ENCODE peak calls at places on chromosomes 1 and 21, in six cellular contexts. One of them, this sample, is unnamed.

GRCh38 chr1:22963044-22963677 is 9.5 kb downstream of the LACTBL1 start:
- DNase-seq in breast epithelium: peak
- DNase-seq in left lung: no peak
- DNase-seq in body of pancreas: no peak
- DNase-seq in CD4-positive, CD25-positive, alpha-beta regulatory T cell: no peak
- DNase-seq in uterus: no peak
- DNase-seq in this sample: no peak

GRCh38 chr1:20279507-20279906 is 11.2 kb upstream of the VWA5B1 start:
- DNase-seq in left lung: no peak
- DNase-seq in breast epithelium: no peak
- DNase-seq in uterus: no peak
- DNase-seq in CD4-positive, CD25-positive, alpha-beta regulatory T cell: no peak
- DNase-seq in body of pancreas: no peak
- DNase-seq in this sample: no peak

GRCh38 chr1:38839363-38839762 is 20.2 kb downstream of the RRAGC start:
- DNase-seq in CD4-positive, CD25-positive, alpha-beta regulatory T cell: no peak
- DNase-seq in body of pancreas: no peak
- DNase-seq in breast epithelium: no peak
- DNase-seq in left lung: no peak
- DNase-seq in uterus: no peak
- DNase-seq in this sample: no peak

GRCh38 chr1:204359474-204360255 is at the start of gene PLEKHA6:
- DNase-seq in left lung: no peak
- DNase-seq in CD4-positive, CD25-positive, alpha-beta regulatory T cell: no peak
- DNase-seq in uterus: no peak
- DNase-seq in body of pancreas: no peak
- DNase-seq in breast epithelium: no peak
- DNase-seq in this sample: no peak

GRCh38 chr1:118154220-118154619 is 30.8 kb downstream of the SPAG17 start:
- DNase-seq in body of pancreas: no peak
- DNase-seq in left lung: no peak
- DNase-seq in CD4-positive, CD25-positive, alpha-beta regulatory T cell: no peak
- DNase-seq in breast epithelium: no peak
- DNase-seq in uterus: no peak
- DNase-seq in this sample: no peak

GRCh38 chr1:52288286-52288685 is 77.7 kb downstream of the CC2D1B start:
- DNase-seq in CD4-positive, CD25-positive, alpha-beta regulatory T cell: no peak
- DNase-seq in body of pancreas: no peak
- DNase-seq in breast epithelium: no peak
- DNase-seq in uterus: no peak
- DNase-seq in left lung: no peak
- DNase-seq in this sample: no peak

GRCh38 chr1:149978547-149979023 is 31.9 kb downstream of the OTUD7B start:
- DNase-seq in left lung: no peak
- DNase-seq in CD4-positive, CD25-positive, alpha-beta regulatory T cell: no peak
- DNase-seq in breast epithelium: no peak
- DNase-seq in uterus: no peak
- DNase-seq in body of pancreas: peak
- DNase-seq in this sample: no peak

GRCh38 chr21:16742116-16742515 is 770.7 kb upstream of the CXADR start:
- DNase-seq in body of pancreas: peak
- DNase-seq in CD4-positive, CD25-positive, alpha-beta regulatory T cell: no peak
- DNase-seq in uterus: peak
- DNase-seq in breast epithelium: no peak
- DNase-seq in left lung: peak
- DNase-seq in this sample: no peak

GRCh38 chr1:155678027-155678426 is 10.5 kb downstream of the YY1AP1 start:
- DNase-seq in uterus: no peak
- DNase-seq in body of pancreas: no peak
- DNase-seq in breast epithelium: no peak
- DNase-seq in CD4-positive, CD25-positive, alpha-beta regulatory T cell: no peak
- DNase-seq in left lung: no peak
- DNase-seq in this sample: no peak

GRCh38 chr1:237183963-237184540 is 142.1 kb downstream of the RYR2 start:
- DNase-seq in CD4-positive, CD25-positive, alpha-beta regulatory T cell: no peak
- DNase-seq in left lung: no peak
- DNase-seq in body of pancreas: no peak
- DNase-seq in uterus: no peak
- DNase-seq in breast epithelium: no peak
- DNase-seq in this sample: no peak

GRCh38 chr1:237187854-237188253 is 145.9 kb downstream of the RYR2 start:
- DNase-seq in uterus: no peak
- DNase-seq in body of pancreas: no peak
- DNase-seq in breast epithelium: no peak
- DNase-seq in CD4-positive, CD25-positive, alpha-beta regulatory T cell: no peak
- DNase-seq in left lung: no peak
- DNase-seq in this sample: no peak

GRCh38 chr1:237181731-237182317 is 139.8 kb downstream of the RYR2 start:
- DNase-seq in CD4-positive, CD25-positive, alpha-beta regulatory T cell: no peak
- DNase-seq in body of pancreas: no peak
- DNase-seq in left lung: no peak
- DNase-seq in breast epithelium: no peak
- DNase-seq in uterus: no peak
- DNase-seq in this sample: peak

GRCh38 chr1:237191403-237191802 is 149.4 kb downstream of the RYR2 start:
- DNase-seq in uterus: no peak
- DNase-seq in CD4-positive, CD25-positive, alpha-beta regulatory T cell: no peak
- DNase-seq in body of pancreas: no peak
- DNase-seq in breast epithelium: no peak
- DNase-seq in left lung: no peak
- DNase-seq in this sample: no peak

GRCh38 chr1:237186733-237187132 is 144.7 kb downstream of the RYR2 start:
- DNase-seq in uterus: no peak
- DNase-seq in CD4-positive, CD25-positive, alpha-beta regulatory T cell: no peak
- DNase-seq in body of pancreas: no peak
- DNase-seq in breast epithelium: no peak
- DNase-seq in left lung: no peak
- DNase-seq in this sample: no peak
- H3K27ac ChIP-seq in uterus: no peak
- H3K27ac ChIP-seq in CD4-positive, CD25-positive, alpha-beta regulatory T cell: no peak
- H3K27ac ChIP-seq in body of pancreas: no peak
- H3K27ac ChIP-seq in breast epithelium: no peak
- H3K27ac ChIP-seq in left lung: no peak
- H3K27ac ChIP-seq in this sample: peak

GRCh38 chr1:54975709-54976108 is 4.7 kb upstream of the TMEM61 start:
- DNase-seq in left lung: no peak
- DNase-seq in breast epithelium: no peak
- DNase-seq in body of pancreas: no peak
- DNase-seq in CD4-positive, CD25-positive, alpha-beta regulatory T cell: no peak
- DNase-seq in uterus: no peak
- DNase-seq in this sample: no peak

GRCh38 chr1:54970901-54971300 is 9.5 kb upstream of the TMEM61 start:
- DNase-seq in breast epithelium: no peak
- DNase-seq in left lung: no peak
- DNase-seq in uterus: no peak
- DNase-seq in CD4-positive, CD25-positive, alpha-beta regulatory T cell: no peak
- DNase-seq in body of pancreas: no peak
- DNase-seq in this sample: no peak

GRCh38 chr1:54971317-54971791 is 9.1 kb upstream of the TMEM61 start:
- DNase-seq in CD4-positive, CD25-positive, alpha-beta regulatory T cell: no peak
- DNase-seq in body of pancreas: no peak
- DNase-seq in left lung: no peak
- DNase-seq in uterus: no peak
- DNase-seq in breast epithelium: no peak
- DNase-seq in this sample: no peak

GRCh38 chr1:54972436-54972835 is 8.0 kb upstream of the TMEM61 start:
- DNase-seq in body of pancreas: no peak
- DNase-seq in CD4-positive, CD25-positive, alpha-beta regulatory T cell: no peak
- DNase-seq in breast epithelium: no peak
- DNase-seq in left lung: no peak
- DNase-seq in uterus: no peak
- DNase-seq in this sample: no peak

DNA sequence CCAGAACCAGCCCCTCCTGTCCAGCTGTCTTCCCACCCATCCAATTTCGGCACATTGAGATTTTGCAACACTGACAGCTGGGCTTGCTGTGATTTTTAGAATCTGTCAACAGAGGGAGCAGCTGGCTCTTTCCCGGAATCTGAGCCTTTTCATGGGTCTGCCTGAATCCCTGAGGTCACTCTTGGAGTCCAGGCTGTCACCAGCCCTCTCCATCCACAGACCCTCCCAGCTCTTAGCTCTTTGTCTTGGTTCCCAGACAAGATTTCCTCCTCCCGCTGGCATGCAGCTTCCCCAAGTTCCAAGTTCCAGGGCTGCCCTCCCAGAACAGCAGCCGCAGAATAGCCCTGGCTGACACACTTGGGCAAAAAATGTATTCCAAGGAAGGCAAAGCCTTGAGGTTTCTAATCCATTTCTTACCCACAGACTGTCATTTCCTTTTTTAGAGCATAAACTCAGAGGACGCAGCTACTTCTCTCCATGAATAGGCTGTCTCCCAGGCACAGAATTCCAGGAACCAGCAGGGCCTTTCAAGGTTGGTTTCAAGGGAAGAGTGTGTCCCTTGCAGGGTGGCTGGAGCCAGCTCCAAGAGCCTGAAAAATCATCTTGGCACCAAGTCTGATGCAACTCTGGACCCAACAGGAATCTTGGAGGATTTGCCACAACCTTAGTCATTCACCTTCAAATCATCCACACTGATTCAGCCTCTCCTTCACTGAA is 7.1 kb upstream of the TMEM61 start:
- DNase-seq in body of pancreas: peak
- DNase-seq in left lung: no peak
- DNase-seq in uterus: no peak
- DNase-seq in breast epithelium: no peak
- DNase-seq in CD4-positive, CD25-positive, alpha-beta regulatory T cell: no peak
- DNase-seq in this sample: no peak
- H3K4me3 ChIP-seq in body of pancreas: no peak
- H3K4me3 ChIP-seq in left lung: no peak
- H3K4me3 ChIP-seq in uterus: no peak
- H3K4me3 ChIP-seq in breast epithelium: no peak
- H3K4me3 ChIP-seq in CD4-positive, CD25-positive, alpha-beta regulatory T cell: no peak
- H3K4me3 ChIP-seq in this sample: peak

DNA sequence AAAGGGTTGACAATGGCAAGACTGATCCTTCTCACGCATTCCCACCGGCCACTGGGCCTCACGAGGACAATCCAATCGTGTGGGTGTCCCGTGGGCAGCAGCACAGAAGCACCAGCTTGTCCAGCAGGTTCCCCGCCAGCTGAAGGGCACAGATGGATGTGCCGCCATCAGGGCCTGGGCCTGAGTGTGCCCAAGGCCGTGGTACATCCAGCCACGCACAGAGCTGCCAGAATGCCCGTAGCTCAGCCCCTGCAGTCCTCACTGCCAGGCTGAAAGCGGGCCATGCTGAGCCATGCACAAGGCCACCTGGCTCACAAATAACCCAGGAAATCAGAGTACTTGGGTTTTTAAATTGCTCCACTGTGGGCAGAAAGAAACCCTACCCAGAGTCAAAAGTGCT is 7.0 kb downstream of the NPHP4 start:
- DNase-seq in breast epithelium: no peak
- DNase-seq in CD4-positive, CD25-positive, alpha-beta regulatory T cell: no peak
- DNase-seq in body of pancreas: no peak
- DNase-seq in uterus: no peak
- DNase-seq in left lung: no peak
- DNase-seq in this sample: no peak
- H3K27ac ChIP-seq in breast epithelium: no peak
- H3K27ac ChIP-seq in CD4-positive, CD25-positive, alpha-beta regulatory T cell: no peak
- H3K27ac ChIP-seq in body of pancreas: no peak
- H3K27ac ChIP-seq in uterus: no peak
- H3K27ac ChIP-seq in left lung: no peak
- H3K27ac ChIP-seq in this sample: no peak

GRCh38 chr21:34667761-34668160 is 1.0 kb upstream of the CLIC6 start:
- DNase-seq in body of pancreas: no peak
- DNase-seq in uterus: no peak
- DNase-seq in CD4-positive, CD25-positive, alpha-beta regulatory T cell: no peak
- DNase-seq in breast epithelium: no peak
- DNase-seq in left lung: no peak
- DNase-seq in this sample: no peak

GRCh38 chr21:34670962-34671348 is 2.2 kb downstream of the CLIC6 start:
- DNase-seq in left lung: no peak
- DNase-seq in breast epithelium: no peak
- DNase-seq in uterus: no peak
- DNase-seq in body of pancreas: no peak
- DNase-seq in CD4-positive, CD25-positive, alpha-beta regulatory T cell: no peak
- DNase-seq in this sample: no peak

GRCh38 chr21:34670220-34670961 is 1.6 kb downstream of the CLIC6 start:
- DNase-seq in breast epithelium: no peak
- DNase-seq in left lung: peak
- DNase-seq in CD4-positive, CD25-positive, alpha-beta regulatory T cell: no peak
- DNase-seq in uterus: no peak
- DNase-seq in body of pancreas: no peak
- DNase-seq in this sample: no peak

GRCh38 chr21:34668803-34669148 is at the start of gene CLIC6:
- DNase-seq in breast epithelium: peak
- DNase-seq in left lung: peak
- DNase-seq in CD4-positive, CD25-positive, alpha-beta regulatory T cell: no peak
- DNase-seq in uterus: no peak
- DNase-seq in body of pancreas: no peak
- DNase-seq in this sample: no peak

GRCh38 chr21:34669149-34669879 is 520 bp downstream of the CLIC6 start:
- DNase-seq in body of pancreas: no peak
- DNase-seq in left lung: peak
- DNase-seq in CD4-positive, CD25-positive, alpha-beta regulatory T cell: peak
- DNase-seq in breast epithelium: no peak
- DNase-seq in uterus: no peak
- DNase-seq in this sample: no peak
- H3K4me3 ChIP-seq in body of pancreas: no peak
- H3K4me3 ChIP-seq in left lung: peak
- H3K4me3 ChIP-seq in CD4-positive, CD25-positive, alpha-beta regulatory T cell: no peak
- H3K4me3 ChIP-seq in breast epithelium: peak
- H3K4me3 ChIP-seq in uterus: no peak
- H3K4me3 ChIP-seq in this sample: peak

DNA sequence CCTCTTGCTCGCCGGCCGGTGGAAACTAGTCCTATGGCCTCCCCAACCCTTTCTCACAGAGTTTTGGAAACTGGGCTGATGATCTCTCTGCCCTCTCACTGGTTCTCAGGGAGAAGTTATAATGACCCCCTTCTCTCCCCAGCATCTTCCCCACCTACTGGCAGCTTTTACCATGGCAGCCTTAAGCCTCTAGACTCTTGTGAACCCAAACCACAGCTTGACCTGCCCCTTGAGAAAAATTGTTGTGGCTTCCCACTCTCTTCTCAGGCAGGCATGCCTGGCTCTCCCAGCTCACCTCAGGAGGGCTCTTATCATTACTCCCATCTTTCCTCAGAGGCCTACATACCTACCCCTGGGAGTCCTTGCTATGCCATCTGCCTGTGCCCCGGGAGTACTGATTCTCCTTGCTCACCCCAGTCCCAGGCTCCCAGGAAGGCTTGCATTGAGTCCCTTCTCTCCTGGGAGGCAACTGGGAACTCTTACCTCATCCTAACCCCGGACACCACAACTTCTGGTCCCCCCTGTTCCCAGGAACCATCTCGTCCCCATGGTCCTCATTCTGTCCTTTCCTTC is 1.6 kb downstream of the NSUN4 start:
- DNase-seq in breast epithelium: no peak
- DNase-seq in uterus: no peak
- DNase-seq in CD4-positive, CD25-positive, alpha-beta regulatory T cell: peak
- DNase-seq in left lung: no peak
- DNase-seq in body of pancreas: no peak
- DNase-seq in this sample: no peak
- H3K27ac ChIP-seq in breast epithelium: peak
- H3K27ac ChIP-seq in uterus: peak
- H3K27ac ChIP-seq in CD4-positive, CD25-positive, alpha-beta regulatory T cell: peak
- H3K27ac ChIP-seq in left lung: no peak
- H3K27ac ChIP-seq in body of pancreas: peak
- H3K27ac ChIP-seq in this sample: peak

This sample was measured in thoracic aorta.